ENCODE peak calls at places on chromosomes 5 and 9, in seven cellular contexts. T is CD8-positive, alpha-beta memory T cell; P is sigmoid colon; G is SJSA1; L is body of pancreas; B is mammary epithelial cell; U is endodermal cell. V is an unnamed sample.

GRCh38 chr9:71683598-71684235 is 84.6 kb downstream of the CEMIP2 start:
- DNase-seq in B (peak; percentile 83), U (peak; percentile 82), T (no peak), P (no peak), L (no peak), G (no peak), V (no peak)

GRCh38 chr5:137190031-137190430 is 309.1 kb downstream of the SPOCK1 start:
- DNase-seq in L (no peak), T (no peak), G (no peak), P (no peak), B (no peak), U (no peak), V (no peak)

GRCh38 chr5:55902696-55903095 is 51.5 kb downstream of the IL31RA start:
- DNase-seq in G (no peak), T (no peak), U (no peak), B (no peak), L (no peak), P (no peak), V (no peak)

GRCh38 chr5:140111043-140111858 is 2.7 kb upstream of the PURA start:
- DNase-seq in B (no peak), P (no peak), G (no peak), L (no peak), T (no peak), U (peak; percentile 78), V (no peak)

GRCh38 chr9:94443039-94443722 is 111.7 kb upstream of the PCAT7 start:
- DNase-seq in G (no peak), P (no peak), B (peak; percentile 4), T (no peak), L (no peak), U (no peak), V (no peak)

GRCh38 chr5:44914221-44914620 is 105.5 kb downstream of the MRPS30 start:
- DNase-seq in B (no peak), U (no peak), L (no peak), P (no peak), G (no peak), T (no peak), V (no peak)

GRCh38 chr9:121367651-121368510 is 2.2 kb downstream of the STOM start:
- DNase-seq in U (no peak), B (no peak), L (no peak), P (no peak), T (no peak), G (no peak), V (no peak)

GRCh38 chr9:109010676-109011655 is 2.3 kb downstream of the CTNNAL1 start:
- DNase-seq in U (no peak), T (peak; percentile 70), G (peak; percentile 67), P (no peak), L (no peak), B (peak; percentile 80), V (no peak)

GRCh38 chr5:138664276-138664943 is 88.8 kb upstream of the CTNNA1 start:
- DNase-seq in T (no peak), G (no peak), L (no peak), U (no peak), B (peak; percentile 89), P (no peak), V (no peak)

GRCh38 chr9:100472268-100472667 is 681 bp upstream of the TMEFF1 start:
- DNase-seq in B (no peak), L (no peak), T (no peak), U (no peak), P (no peak), G (no peak), V (no peak)

GRCh38 chr5:167123126-167123525 is 1168.3 kb upstream of the WWC1 start:
- DNase-seq in L (no peak), T (no peak), B (no peak), U (no peak), P (no peak), G (no peak), V (no peak)

GRCh38 chr9:37922391-37923120 is 18.6 kb upstream of the SLC25A51 start:
- DNase-seq in U (peak; percentile 59), P (peak; percentile 56), G (no peak), B (peak; percentile 65), L (no peak), T (peak; percentile 26), V (peak; percentile 61)

GRCh38 chr9:76528056-76528455 is 69.1 kb downstream of the GCNT1 start:
- DNase-seq in P (no peak), B (no peak), U (no peak), T (no peak), G (no peak), L (no peak), V (no peak)

GRCh38 chr9:4413856-4414255 is 76.4 kb upstream of the SLC1A1 start:
- DNase-seq in T (no peak), B (no peak), L (no peak), G (no peak), U (no peak), P (no peak), V (no peak)

GRCh38 chr5:122760281-122760680 is 14.6 kb upstream of the SNX2 start:
- DNase-seq in P (no peak), U (no peak), G (no peak), B (no peak), T (no peak), L (no peak), V (no peak)

GRCh38 chr5:151585970-151586369 is 5.2 kb downstream of the FAT2 start:
- DNase-seq in T (no peak), P (no peak), L (no peak), B (peak; percentile 84), G (no peak), U (no peak), V (no peak)

GRCh38 chr9:110142868-110143866 is 64.8 kb downstream of the C9orf152 start:
- DNase-seq in L (no peak), P (no peak), B (no peak), U (peak; percentile 76), T (no peak), G (no peak), V (no peak)

DNA sequence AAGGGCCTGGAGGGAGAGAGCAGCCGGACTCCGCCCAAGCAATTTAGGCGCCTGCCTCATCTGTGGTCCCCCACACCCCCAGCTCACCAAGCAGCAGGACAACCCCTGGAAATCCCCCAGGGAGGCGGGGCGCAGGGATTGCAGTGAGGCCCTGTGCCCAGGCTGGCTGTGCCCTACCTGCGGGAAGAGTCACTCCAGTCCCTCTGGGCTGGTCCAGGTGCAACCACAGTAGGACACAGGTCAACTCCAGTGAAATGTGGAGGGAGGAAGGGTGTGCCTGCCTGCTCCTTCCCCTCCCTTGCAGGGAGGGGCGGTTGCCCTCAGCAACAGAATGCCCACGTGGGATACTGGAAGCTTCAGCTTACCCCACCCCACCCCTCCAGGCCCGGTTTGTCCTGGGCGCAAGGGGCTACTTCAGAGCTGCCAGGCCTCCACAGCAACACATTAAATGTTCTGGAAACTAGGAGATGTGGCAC is 22.7 kb downstream of the ABO start:
- DNase-seq in G (no peak), U (no peak), L (no peak), T (no peak), P (no peak), B (peak; percentile 19), V (peak; percentile 89)
- H3K27ac ChIP-seq in G (no peak overlapping the region), U (no peak overlapping the region), L (no peak overlapping the region), T (no peak overlapping the region), P (peak overlapping the region; percentile 32), B (no peak overlapping the region), V (peak overlapping the region; percentile 78)

DNA sequence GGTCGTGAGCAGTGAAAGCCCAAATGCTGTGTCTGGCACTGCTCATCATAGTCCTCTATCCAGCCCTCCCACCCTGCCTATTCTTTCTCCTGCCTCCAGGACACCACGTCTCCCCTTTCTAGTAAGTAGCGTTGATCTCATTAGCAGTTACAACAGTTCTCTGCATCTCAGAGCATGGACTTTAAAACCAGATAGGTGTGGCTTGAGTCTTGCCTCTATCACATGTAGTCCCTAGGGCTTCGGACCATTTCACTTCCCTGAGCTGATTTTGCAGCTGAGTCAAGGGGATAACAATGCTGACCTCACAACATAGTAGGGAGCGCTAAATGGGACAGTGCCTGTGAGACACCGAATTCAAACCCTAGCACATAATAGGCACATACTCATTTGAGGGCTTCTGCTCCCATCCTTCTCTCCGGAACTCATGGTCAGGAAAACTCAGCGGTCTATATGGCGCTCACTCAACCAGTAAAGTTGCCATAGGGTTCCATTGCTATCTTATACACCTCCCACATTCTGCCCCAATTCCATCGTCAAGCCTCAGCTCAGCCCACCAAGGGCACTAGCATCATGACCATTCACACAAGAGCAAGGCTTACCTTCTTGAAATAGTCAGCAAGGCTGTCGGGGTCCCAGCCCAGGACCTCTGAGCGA is 515 bp downstream of the LCP2 start:
- DNase-seq in U (no peak), T (no peak), P (no peak), G (no peak), L (no peak), B (no peak), V (no peak)
- H3K27ac ChIP-seq in U (no peak overlapping the region), T (peak overlapping the region; percentile 92), P (peak overlapping the region; percentile 44), G (no peak overlapping the region), L (peak overlapping the region; percentile 62), B (no peak overlapping the region), V (peak overlapping the region; percentile 92)

GRCh38 chr5:126900796-126901195 is 123.9 kb downstream of the LMNB1 start:
- DNase-seq in T (no peak), U (no peak), G (no peak), P (no peak), B (no peak), L (no peak), V (no peak)

GRCh38 chr5:126896170-126896717 is 119.3 kb downstream of the LMNB1 start:
- DNase-seq in P (no peak), T (no peak), B (no peak), U (no peak), G (no peak), L (no peak), V (no peak)

DNA sequence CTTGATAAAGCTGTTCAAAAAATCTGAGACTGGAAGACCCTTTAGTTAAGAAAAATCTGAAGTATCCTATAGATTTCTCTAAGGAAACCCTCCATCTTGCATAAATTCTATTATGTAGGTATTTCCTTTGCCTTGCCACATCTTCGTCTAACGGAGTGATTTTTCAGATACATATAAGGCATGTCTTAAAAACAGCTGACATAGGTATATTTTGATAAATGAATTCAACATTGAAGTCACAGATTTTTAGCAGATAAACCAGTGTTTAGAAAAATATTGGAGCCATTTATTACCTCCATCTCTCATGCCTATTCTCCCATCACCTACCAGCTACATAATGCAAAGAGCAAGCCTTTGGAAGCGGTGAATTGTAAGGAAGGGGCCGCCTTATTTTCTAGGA is 121.3 kb downstream of the LMNB1 start:
- DNase-seq in B (no peak), P (no peak), T (no peak), G (no peak), U (no peak), L (no peak), V (no peak)
- H3K27ac ChIP-seq in B (no peak overlapping the region), P (no peak overlapping the region), T (no peak overlapping the region), G (no peak overlapping the region), U (no peak overlapping the region), L (no peak overlapping the region), V (no peak overlapping the region)

GRCh38 chr5:169805937-169806700 is 169.0 kb downstream of the DOCK2 start:
- DNase-seq in U (no peak), B (no peak), G (no peak), T (no peak), L (no peak), P (no peak), V (no peak)

GRCh38 chr5:169803077-169803981 is 166.3 kb downstream of the DOCK2 start:
- DNase-seq in T (no peak), L (no peak), B (no peak), U (no peak), P (peak; percentile 84), G (no peak), V (no peak)

GRCh38 chr5:169805527-169805934 is 168.5 kb downstream of the DOCK2 start:
- DNase-seq in L (no peak), U (peak; percentile 66), G (no peak), T (no peak), P (no peak), B (no peak), V (no peak)

GRCh38 chr5:169801781-169802180 is 164.7 kb downstream of the DOCK2 start:
- DNase-seq in P (no peak), L (no peak), T (no peak), B (no peak), U (no peak), G (no peak), V (no peak)

GRCh38 chr5:169804861-169805260 is 167.8 kb downstream of the DOCK2 start:
- DNase-seq in U (no peak), T (no peak), P (no peak), G (no peak), L (no peak), B (no peak), V (no peak)
- H3K27ac ChIP-seq in U (no peak overlapping the region), T (no peak overlapping the region), P (no peak overlapping the region), G (no peak overlapping the region), L (no peak overlapping the region), B (no peak overlapping the region), V (no peak overlapping the region)